ENCODE peak calls at places on chromosomes 7 and 10, in nine cellular contexts. One of them, this sample, is unnamed.

GRCh38 chr10:31896972-31897384 is 31.7 kb downstream of the ARHGAP12 start:
- DNase-seq in neural crest cell: no peak
- DNase-seq in SHP77 treated with DMSO at 0.1 percent for 48 hours: no peak
- DNase-seq in lung microvascular endothelial cell: peak; percentile 57
- DNase-seq in fibroblast of lung: peak; percentile 70
- DNase-seq in colonic mucosa: no peak
- DNase-seq in fibroblast of mammary gland: peak; percentile 72
- DNase-seq in activated gamma-delta T cell treated with anti-CD3 and anti-CD28 coated beads, Interleukin-2, amount 50 U/mL, for 16 hours: no peak
- DNase-seq in amniotic stem cell: peak; percentile 62
- DNase-seq in this sample: no peak

GRCh38 chr10:43702213-43702935 is 53.7 kb upstream of the ZNF32 start:
- DNase-seq in colonic mucosa: no peak
- DNase-seq in fibroblast of mammary gland: no peak
- DNase-seq in activated gamma-delta T cell treated with anti-CD3 and anti-CD28 coated beads, Interleukin-2, amount 50 U/mL, for 16 hours: no peak
- DNase-seq in amniotic stem cell: no peak
- DNase-seq in neural crest cell: no peak
- DNase-seq in lung microvascular endothelial cell: no peak
- DNase-seq in fibroblast of lung: no peak
- DNase-seq in SHP77 treated with DMSO at 0.1 percent for 48 hours: no peak
- DNase-seq in this sample: no peak

GRCh38 chr10:93378039-93378438 is 104.1 kb downstream of the MYOF start:
- DNase-seq in colonic mucosa: no peak
- DNase-seq in SHP77 treated with DMSO at 0.1 percent for 48 hours: no peak
- DNase-seq in neural crest cell: no peak
- DNase-seq in fibroblast of mammary gland: no peak
- DNase-seq in lung microvascular endothelial cell: no peak
- DNase-seq in activated gamma-delta T cell treated with anti-CD3 and anti-CD28 coated beads, Interleukin-2, amount 50 U/mL, for 16 hours: no peak
- DNase-seq in amniotic stem cell: no peak
- DNase-seq in fibroblast of lung: no peak
- DNase-seq in this sample: no peak

GRCh38 chr10:90587081-90587491 is 270.8 kb downstream of the HTR7 start:
- DNase-seq in fibroblast of mammary gland: peak; percentile 61
- DNase-seq in colonic mucosa: no peak
- DNase-seq in activated gamma-delta T cell treated with anti-CD3 and anti-CD28 coated beads, Interleukin-2, amount 50 U/mL, for 16 hours: no peak
- DNase-seq in fibroblast of lung: peak; percentile 66
- DNase-seq in SHP77 treated with DMSO at 0.1 percent for 48 hours: no peak
- DNase-seq in neural crest cell: no peak
- DNase-seq in amniotic stem cell: no peak
- DNase-seq in lung microvascular endothelial cell: peak; percentile 52
- DNase-seq in this sample: no peak

GRCh38 chr7:67663644-67664043 is 667.0 kb downstream of the TYW1 start:
- DNase-seq in fibroblast of lung: no peak
- DNase-seq in fibroblast of mammary gland: no peak
- DNase-seq in activated gamma-delta T cell treated with anti-CD3 and anti-CD28 coated beads, Interleukin-2, amount 50 U/mL, for 16 hours: no peak
- DNase-seq in lung microvascular endothelial cell: no peak
- DNase-seq in neural crest cell: no peak
- DNase-seq in amniotic stem cell: no peak
- DNase-seq in SHP77 treated with DMSO at 0.1 percent for 48 hours: no peak
- DNase-seq in colonic mucosa: no peak
- DNase-seq in this sample: no peak

GRCh38 chr7:44796034-44796503 is 412 bp upstream of the PPIA start:
- DNase-seq in neural crest cell: no peak
- DNase-seq in colonic mucosa: no peak
- DNase-seq in lung microvascular endothelial cell: no peak
- DNase-seq in SHP77 treated with DMSO at 0.1 percent for 48 hours: peak; percentile 56
- DNase-seq in fibroblast of lung: peak; percentile 45
- DNase-seq in activated gamma-delta T cell treated with anti-CD3 and anti-CD28 coated beads, Interleukin-2, amount 50 U/mL, for 16 hours: no peak
- DNase-seq in amniotic stem cell: no peak
- DNase-seq in fibroblast of mammary gland: peak; percentile 40
- DNase-seq in this sample: no peak

GRCh38 chr7:112290065-112290464 is 83.6 kb downstream of the ZNF277 start:
- DNase-seq in neural crest cell: no peak
- DNase-seq in fibroblast of mammary gland: peak; percentile 21
- DNase-seq in activated gamma-delta T cell treated with anti-CD3 and anti-CD28 coated beads, Interleukin-2, amount 50 U/mL, for 16 hours: no peak
- DNase-seq in colonic mucosa: no peak
- DNase-seq in SHP77 treated with DMSO at 0.1 percent for 48 hours: no peak
- DNase-seq in lung microvascular endothelial cell: peak; percentile 29
- DNase-seq in amniotic stem cell: no peak
- DNase-seq in fibroblast of lung: peak; percentile 2
- DNase-seq in this sample: no peak

GRCh38 chr7:36784991-36785940 is 61.0 kb upstream of the AOAH start:
- DNase-seq in activated gamma-delta T cell treated with anti-CD3 and anti-CD28 coated beads, Interleukin-2, amount 50 U/mL, for 16 hours: peak; percentile 63
- DNase-seq in fibroblast of mammary gland: no peak
- DNase-seq in neural crest cell: no peak
- DNase-seq in lung microvascular endothelial cell: peak; percentile 6
- DNase-seq in colonic mucosa: peak; percentile 38
- DNase-seq in amniotic stem cell: no peak
- DNase-seq in fibroblast of lung: no peak
- DNase-seq in SHP77 treated with DMSO at 0.1 percent for 48 hours: no peak
- DNase-seq in this sample: peak; percentile 66

GRCh38 chr7:4657640-4658417 is 24.3 kb upstream of the FOXK1 start:
- DNase-seq in activated gamma-delta T cell treated with anti-CD3 and anti-CD28 coated beads, Interleukin-2, amount 50 U/mL, for 16 hours: no peak
- DNase-seq in SHP77 treated with DMSO at 0.1 percent for 48 hours: no peak
- DNase-seq in neural crest cell: no peak
- DNase-seq in fibroblast of mammary gland: no peak
- DNase-seq in amniotic stem cell: no peak
- DNase-seq in lung microvascular endothelial cell: no peak
- DNase-seq in colonic mucosa: no peak
- DNase-seq in fibroblast of lung: no peak
- DNase-seq in this sample: no peak

GRCh38 chr10:33008499-33009243 is 50.6 kb upstream of the ITGB1 start:
- DNase-seq in lung microvascular endothelial cell: peak; percentile 83
- DNase-seq in fibroblast of mammary gland: peak; percentile 87
- DNase-seq in fibroblast of lung: peak; percentile 92
- DNase-seq in activated gamma-delta T cell treated with anti-CD3 and anti-CD28 coated beads, Interleukin-2, amount 50 U/mL, for 16 hours: peak; percentile 39
- DNase-seq in neural crest cell: peak; percentile 73
- DNase-seq in SHP77 treated with DMSO at 0.1 percent for 48 hours: peak; percentile 7
- DNase-seq in amniotic stem cell: peak; percentile 74
- DNase-seq in colonic mucosa: peak; percentile 83
- DNase-seq in this sample: peak; percentile 30

GRCh38 chr7:140591178-140591902 is 49.3 kb downstream of the DENND2A start:
- DNase-seq in neural crest cell: no peak
- DNase-seq in activated gamma-delta T cell treated with anti-CD3 and anti-CD28 coated beads, Interleukin-2, amount 50 U/mL, for 16 hours: no peak
- DNase-seq in SHP77 treated with DMSO at 0.1 percent for 48 hours: no peak
- DNase-seq in fibroblast of mammary gland: no peak
- DNase-seq in lung microvascular endothelial cell: no peak
- DNase-seq in amniotic stem cell: no peak
- DNase-seq in fibroblast of lung: no peak
- DNase-seq in colonic mucosa: no peak
- DNase-seq in this sample: no peak

GRCh38 chr7:130966246-130967009 is 232.4 kb upstream of the KLF14 start:
- DNase-seq in colonic mucosa: no peak
- DNase-seq in neural crest cell: no peak
- DNase-seq in amniotic stem cell: no peak
- DNase-seq in activated gamma-delta T cell treated with anti-CD3 and anti-CD28 coated beads, Interleukin-2, amount 50 U/mL, for 16 hours: no peak
- DNase-seq in fibroblast of lung: no peak
- DNase-seq in fibroblast of mammary gland: peak; percentile 87
- DNase-seq in lung microvascular endothelial cell: no peak
- DNase-seq in SHP77 treated with DMSO at 0.1 percent for 48 hours: no peak
- DNase-seq in this sample: no peak

GRCh38 chr10:103803941-103804340 is 51.4 kb downstream of the SH3PXD2A start:
- DNase-seq in lung microvascular endothelial cell: no peak
- DNase-seq in fibroblast of mammary gland: no peak
- DNase-seq in fibroblast of lung: no peak
- DNase-seq in colonic mucosa: no peak
- DNase-seq in neural crest cell: no peak
- DNase-seq in activated gamma-delta T cell treated with anti-CD3 and anti-CD28 coated beads, Interleukin-2, amount 50 U/mL, for 16 hours: no peak
- DNase-seq in SHP77 treated with DMSO at 0.1 percent for 48 hours: no peak
- DNase-seq in amniotic stem cell: no peak
- DNase-seq in this sample: no peak

GRCh38 chr10:104581884-104582603 is 59.0 kb upstream of the SORCS3 start:
- DNase-seq in fibroblast of mammary gland: peak; percentile 89
- DNase-seq in neural crest cell: no peak
- DNase-seq in lung microvascular endothelial cell: no peak
- DNase-seq in colonic mucosa: no peak
- DNase-seq in SHP77 treated with DMSO at 0.1 percent for 48 hours: no peak
- DNase-seq in amniotic stem cell: no peak
- DNase-seq in fibroblast of lung: peak; percentile 25
- DNase-seq in activated gamma-delta T cell treated with anti-CD3 and anti-CD28 coated beads, Interleukin-2, amount 50 U/mL, for 16 hours: no peak
- DNase-seq in this sample: no peak

GRCh38 chr7:135966341-135967043 is 10.7 kb downstream of the MTPN start:
- DNase-seq in amniotic stem cell: no peak
- DNase-seq in colonic mucosa: no peak
- DNase-seq in SHP77 treated with DMSO at 0.1 percent for 48 hours: no peak
- DNase-seq in neural crest cell: no peak
- DNase-seq in fibroblast of mammary gland: no peak
- DNase-seq in lung microvascular endothelial cell: peak; percentile 31
- DNase-seq in fibroblast of lung: no peak
- DNase-seq in activated gamma-delta T cell treated with anti-CD3 and anti-CD28 coated beads, Interleukin-2, amount 50 U/mL, for 16 hours: no peak
- DNase-seq in this sample: no peak

GRCh38 chr10:132704008-132704814 is 81.7 kb downstream of the NKX6-2 start:
- DNase-seq in amniotic stem cell: no peak
- DNase-seq in activated gamma-delta T cell treated with anti-CD3 and anti-CD28 coated beads, Interleukin-2, amount 50 U/mL, for 16 hours: no peak
- DNase-seq in fibroblast of lung: no peak
- DNase-seq in SHP77 treated with DMSO at 0.1 percent for 48 hours: no peak
- DNase-seq in lung microvascular endothelial cell: no peak
- DNase-seq in colonic mucosa: no peak
- DNase-seq in fibroblast of mammary gland: no peak
- DNase-seq in neural crest cell: no peak
- DNase-seq in this sample: no peak

This sample was measured in naive B cell.